ENCODE peak calls at places on chromosomes 6 and 20, in nine cellular contexts. One of them, this sample, is unnamed.

GRCh38 chr20:15339264-15339663 is 1001.9 kb upstream of the FLRT3 start:
- DNase-seq in Daoy: no peak
- DNase-seq in NT2/D1: no peak
- DNase-seq in T-helper 2 cell: no peak
- DNase-seq in neuronal stem cell: no peak
- DNase-seq in NCI-H226: no peak
- DNase-seq in retina: no peak
- DNase-seq in mucosa of gallbladder: no peak
- DNase-seq in left cardiac atrium: no peak
- DNase-seq in this sample: no peak

GRCh38 chr6:52304917-52305316 is 20.4 kb upstream of the MCM3 start:
- DNase-seq in Daoy: peak; percentile 15
- DNase-seq in NT2/D1: no peak
- DNase-seq in T-helper 2 cell: peak; percentile 40
- DNase-seq in neuronal stem cell: no peak
- DNase-seq in NCI-H226: no peak
- DNase-seq in retina: no peak
- DNase-seq in mucosa of gallbladder: no peak
- DNase-seq in left cardiac atrium: no peak
- DNase-seq in this sample: no peak

GRCh38 chr6:44439270-44440045 is 52.0 kb downstream of the CDC5L start:
- DNase-seq in Daoy: peak; percentile 31
- DNase-seq in NT2/D1: no peak
- DNase-seq in T-helper 2 cell: no peak
- DNase-seq in neuronal stem cell: no peak
- DNase-seq in NCI-H226: peak; percentile 31
- DNase-seq in retina: no peak
- DNase-seq in mucosa of gallbladder: no peak
- DNase-seq in left cardiac atrium: no peak
- DNase-seq in this sample: no peak

GRCh38 chr6:163324928-163325784 is 89.4 kb upstream of the QKI start:
- DNase-seq in Daoy: peak; percentile 69
- DNase-seq in NT2/D1: no peak
- DNase-seq in T-helper 2 cell: no peak
- DNase-seq in neuronal stem cell: no peak
- DNase-seq in NCI-H226: no peak
- DNase-seq in retina: peak; percentile 60
- DNase-seq in mucosa of gallbladder: peak; percentile 33
- DNase-seq in left cardiac atrium: peak; percentile 61
- DNase-seq in this sample: peak; percentile 78

GRCh38 chr6:136920858-136921520 is 1.1 kb upstream of the SLC35D3 start:
- DNase-seq in Daoy: peak; percentile 17
- DNase-seq in NT2/D1: no peak
- DNase-seq in T-helper 2 cell: peak; percentile 3
- DNase-seq in neuronal stem cell: peak; percentile 27
- DNase-seq in NCI-H226: no peak
- DNase-seq in retina: peak; percentile 62
- DNase-seq in mucosa of gallbladder: no peak
- DNase-seq in left cardiac atrium: no peak
- DNase-seq in this sample: no peak

GRCh38 chr6:96659084-96659845 is 96.3 kb downstream of the FHL5 start:
- DNase-seq in Daoy: no peak
- DNase-seq in NT2/D1: no peak
- DNase-seq in T-helper 2 cell: peak; percentile 24
- DNase-seq in neuronal stem cell: no peak
- DNase-seq in NCI-H226: no peak
- DNase-seq in retina: no peak
- DNase-seq in mucosa of gallbladder: no peak
- DNase-seq in left cardiac atrium: no peak
- DNase-seq in this sample: no peak

GRCh38 chr6:167839755-167840154 is 13.0 kb downstream of the AFDN start:
- DNase-seq in Daoy: no peak
- DNase-seq in NT2/D1: no peak
- DNase-seq in T-helper 2 cell: no peak
- DNase-seq in neuronal stem cell: no peak
- DNase-seq in NCI-H226: no peak
- DNase-seq in retina: no peak
- DNase-seq in mucosa of gallbladder: no peak
- DNase-seq in left cardiac atrium: no peak
- DNase-seq in this sample: no peak

GRCh38 chr20:5164645-5165399 is 38.0 kb downstream of the CDS2 start:
- DNase-seq in Daoy: no peak
- DNase-seq in NT2/D1: no peak
- DNase-seq in T-helper 2 cell: no peak
- DNase-seq in neuronal stem cell: no peak
- DNase-seq in NCI-H226: no peak
- DNase-seq in retina: peak; percentile 19
- DNase-seq in mucosa of gallbladder: no peak
- DNase-seq in left cardiac atrium: no peak
- DNase-seq in this sample: no peak

GRCh38 chr6:97841763-97842162 is 558.7 kb upstream of the MMS22L start:
- DNase-seq in Daoy: peak; percentile 29
- DNase-seq in NT2/D1: no peak
- DNase-seq in T-helper 2 cell: no peak
- DNase-seq in neuronal stem cell: no peak
- DNase-seq in NCI-H226: no peak
- DNase-seq in retina: no peak
- DNase-seq in mucosa of gallbladder: no peak
- DNase-seq in left cardiac atrium: no peak
- DNase-seq in this sample: no peak